ENCODE peak calls at places on chromosome 19, in eight cellular contexts. E is tibial artery, Z is heart right ventricle, J is BJ, M is bronchial epithelial cell, O is thoracic aorta, W is foreskin fibroblast, B is AG10803. A is an unnamed sample.

GRCh38 chr19:44255705-44256411 is 3.8 kb upstream of the ZNF233 start:
- DNase-seq in E (no peak), Z (no peak), J (no peak), M (no peak), O (no peak), W (no peak), B (no peak), A (no peak)

GRCh38 chr19:3506384-3507340 is 551 bp downstream of the FZR1 start:
- DNase-seq in E (peak; percentile 41), Z (peak; percentile 33), J (no peak), M (no peak), O (no peak), W (peak; percentile 49), B (no peak), A (no peak)

GRCh38 chr19:46546194-46546896 is 50.7 kb upstream of the PNMA8B start:
- DNase-seq in E (no peak), Z (peak; percentile 28), J (no peak), M (peak; percentile 74), O (no peak), W (peak; percentile 62), B (peak; percentile 18), A (no peak)

GRCh38 chr19:11538232-11539036 is at the start of gene CNN1:
- DNase-seq in E (peak; percentile 85), Z (peak; percentile 80), J (peak; percentile 51), M (no peak), O (peak; percentile 76), W (peak; percentile 73), B (peak; percentile 76), A (no peak)

GRCh38 chr19:48842744-48843162 is 6.5 kb upstream of the HSD17B14 start:
- DNase-seq in E (peak; percentile 44), Z (peak; percentile 60), J (no peak), M (peak; percentile 36), O (no peak), W (peak; percentile 70), B (peak; percentile 36), A (peak; percentile 40)

GRCh38 chr19:55165952-55166529 is 372 bp downstream of the DNAAF3 start:
- DNase-seq in E (no peak), Z (peak; percentile 70), J (no peak), M (peak; percentile 65), O (no peak), W (peak; percentile 89), B (peak; percentile 74), A (no peak)

GRCh38 chr19:8101311-8101710 is 48.1 kb downstream of the FBN3 start:
- DNase-seq in E (no peak), Z (no peak), J (no peak), M (no peak), O (no peak), W (no peak), B (no peak), A (no peak)

GRCh38 chr19:16160943-16161560 is 12.3 kb downstream of the CIB3 start:
- DNase-seq in E (no peak), Z (no peak), J (no peak), M (peak; percentile 94), O (no peak), W (peak; percentile 84), B (peak; percentile 30), A (no peak)

GRCh38 chr19:5136060-5136855 is 167.3 kb downstream of the KDM4B start:
- DNase-seq in E (no peak), Z (no peak), J (no peak), M (no peak), O (no peak), W (no peak), B (no peak), A (no peak)

DNA sequence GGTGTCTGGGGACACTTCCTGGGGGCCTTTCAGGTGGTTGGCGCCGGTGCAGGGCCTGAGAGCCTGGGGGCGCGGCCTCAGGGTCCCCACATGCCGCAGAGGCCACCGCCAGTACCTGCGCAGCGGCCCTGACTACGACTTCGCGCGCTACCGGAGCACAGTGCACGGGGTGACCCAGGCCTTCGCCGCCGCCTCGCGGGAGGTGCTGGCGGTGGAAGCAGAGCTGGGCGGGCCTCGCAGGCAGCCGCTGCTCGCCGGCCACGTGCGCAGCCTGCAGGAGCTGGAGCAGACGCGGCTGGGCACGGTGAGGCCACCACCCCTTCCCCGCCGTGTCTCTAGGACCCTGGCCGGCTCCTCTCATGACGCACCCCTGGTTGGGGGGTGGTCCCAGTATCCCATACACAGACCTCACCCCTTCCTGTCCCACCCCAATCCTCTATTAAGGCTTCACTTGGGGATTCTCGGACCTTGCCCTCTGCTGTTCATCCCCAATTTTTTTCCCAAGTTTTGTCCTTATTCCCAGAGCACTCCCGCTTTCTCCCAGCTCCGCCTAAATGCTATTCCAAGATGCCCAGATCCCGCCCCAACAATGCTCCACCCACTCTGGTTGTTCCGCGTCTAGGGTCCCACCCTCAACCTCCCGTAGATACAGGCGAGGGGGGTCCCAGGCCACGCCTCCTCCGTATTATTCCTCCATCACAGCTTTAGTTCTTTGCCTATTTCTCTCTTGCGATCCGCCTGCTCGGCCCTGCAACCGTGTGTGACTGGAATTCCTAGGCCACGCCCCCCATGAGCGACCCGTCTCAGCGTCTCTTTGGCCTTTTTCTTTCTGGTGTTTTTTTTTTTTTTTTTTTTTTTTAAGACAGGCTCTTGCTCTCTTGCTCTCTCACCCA is 1.0 kb downstream of the REX1BD start:
- DNase-seq in E (peak; percentile 72), Z (peak; percentile 63), J (no peak), M (peak; percentile 41), O (no peak), W (peak; percentile 83), B (peak; percentile 52), A (no peak)
- TF ChIP-seq CTCF in E (peak; percentile 50), Z (no peak), J (peak; percentile 22), M (peak; percentile 46), O (peak; percentile 29), W (no peak), B (peak; percentile 1), A (peak; percentile 23)

GRCh38 chr19:58473775-58474174 is 2.4 kb upstream of the ZNF446 start:
- DNase-seq in E (no peak), Z (no peak), J (no peak), M (no peak), O (no peak), W (no peak), B (no peak), A (no peak)

GRCh38 chr19:58475714-58476497 is at the start of gene ZNF446:
- DNase-seq in E (peak; percentile 99), Z (peak; percentile 97), J (peak; percentile 84), M (peak; percentile 94), O (peak; percentile 97), W (peak; percentile 99), B (peak; percentile 96), A (peak; percentile 93)

GRCh38 chr19:58474291-58474996 is 1.7 kb upstream of the ZNF446 start:
- DNase-seq in E (no peak), Z (no peak), J (peak; percentile 25), M (no peak), O (no peak), W (peak; percentile 69), B (peak; percentile 86), A (no peak)

GRCh38 chr19:58476498-58477015 is 405 bp downstream of the ZNF446 start:
- DNase-seq in E (no peak), Z (peak; percentile 31), J (no peak), M (no peak), O (peak; percentile 36), W (peak; percentile 52), B (peak; percentile 24), A (no peak)

GRCh38 chr19:58474997-58475713 is 997 bp upstream of the ZNF446 start:
- DNase-seq in E (no peak), Z (no peak), J (no peak), M (no peak), O (no peak), W (no peak), B (no peak), A (no peak)
- TF ChIP-seq CTCF in E (no peak), Z (no peak), J (no peak), M (no peak), O (no peak), W (no peak), B (no peak), A (no peak)

GRCh38 chr19:9149976-9150375 is 9.8 kb downstream of the ZNF317 start:
- DNase-seq in E (no peak), Z (no peak), J (no peak), M (peak; percentile 27), O (no peak), W (no peak), B (no peak), A (no peak)

GRCh38 chr19:9146882-9147281 is 6.7 kb downstream of the ZNF317 start:
- DNase-seq in E (no peak), Z (no peak), J (no peak), M (no peak), O (no peak), W (no peak), B (no peak), A (no peak)

GRCh38 chr19:9151367-9151766 is 11.2 kb downstream of the ZNF317 start:
- DNase-seq in E (no peak), Z (no peak), J (no peak), M (no peak), O (no peak), W (no peak), B (no peak), A (no peak)

GRCh38 chr19:9148687-9149086 is 8.5 kb downstream of the ZNF317 start:
- DNase-seq in E (no peak), Z (no peak), J (no peak), M (no peak), O (no peak), W (no peak), B (no peak), A (no peak)

GRCh38 chr19:9150650-9151049 is 10.5 kb downstream of the ZNF317 start:
- DNase-seq in E (no peak), Z (no peak), J (no peak), M (no peak), O (no peak), W (no peak), B (no peak), A (no peak)
- TF ChIP-seq CTCF in E (no peak), Z (no peak), J (no peak), M (no peak), O (no peak), W (no peak), B (no peak), A (no peak)

GRCh38 chr19:1441022-1441426 is 2.8 kb downstream of the RPS15 start:
- DNase-seq in E (no peak), Z (no peak), J (no peak), M (no peak), O (no peak), W (no peak), B (no peak), A (no peak)

GRCh38 chr19:1441677-1442438 is 3.7 kb downstream of the RPS15 start:
- DNase-seq in E (no peak), Z (no peak), J (no peak), M (no peak), O (no peak), W (no peak), B (no peak), A (no peak)

GRCh38 chr19:1438933-1439358 is 750 bp downstream of the RPS15 start:
- DNase-seq in E (no peak), Z (no peak), J (no peak), M (no peak), O (no peak), W (peak; percentile 23), B (no peak), A (no peak)

GRCh38 chr19:1438035-1438932 is at the start of gene RPS15:
- DNase-seq in E (peak; percentile 87), Z (peak; percentile 94), J (peak; percentile 72), M (peak; percentile 86), O (peak; percentile 62), W (peak; percentile 98), B (peak; percentile 94), A (peak; percentile 85)

DNA sequence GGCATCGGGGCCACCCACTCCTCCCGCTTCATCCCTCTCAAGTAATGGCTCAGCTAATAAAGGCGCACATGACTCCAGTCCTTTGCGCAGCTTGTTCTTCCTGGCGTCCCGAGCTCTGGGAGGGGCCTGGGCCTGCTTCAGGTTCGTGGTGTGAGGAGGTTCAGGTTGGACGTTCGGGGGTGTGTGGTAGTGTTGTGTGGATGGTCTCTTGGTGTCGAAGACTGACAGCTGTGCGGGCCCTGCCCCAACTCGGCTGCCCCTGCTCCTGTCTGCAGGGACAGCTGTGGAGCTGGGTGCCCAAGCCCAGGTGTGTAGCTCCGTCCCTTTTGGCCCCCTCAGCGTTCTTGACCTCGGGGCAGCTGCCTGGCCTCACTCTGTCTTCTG is 2.2 kb downstream of the RPS15 start:
- DNase-seq in E (no peak), Z (no peak), J (no peak), M (no peak), O (no peak), W (no peak), B (no peak), A (no peak)
- TF ChIP-seq CTCF in E (no peak), Z (no peak), J (no peak), M (no peak), O (no peak), W (no peak), B (no peak), A (no peak)

A was measured in GM12864.